ENCODE peak calls at places on chromosomes 3 and 15, in ten cellular contexts. E, S, P, V, O, T, K, A, U and R are unnamed samples.

GRCh38 chr3:144324061-144324460 is 352.4 kb downstream of the DIPK2A start:
- DNase-seq in O (no peak), P (no peak), V (no peak), A (no peak), E (peak; percentile 60), S (no peak), T (no peak), U (peak; percentile 85), K (no peak), R (no peak)

GRCh38 chr3:50365080-50365841 is 5.9 kb upstream of the TMEM115 start:
- DNase-seq in V (peak; percentile 97), P (no peak), U (no peak), T (peak; percentile 80), E (peak; percentile 90), S (peak; percentile 25), A (peak; percentile 65), O (no peak), K (peak; percentile 57), R (no peak)

GRCh38 chr3:15693340-15693739 is 91.8 kb downstream of the BTD start:
- DNase-seq in K (no peak), V (peak; percentile 8), S (no peak), E (no peak), U (no peak), T (no peak), A (no peak), O (no peak), P (no peak), R (no peak)

GRCh38 chr15:92921215-92922131 is 21.3 kb downstream of the CHD2 start:
- DNase-seq in P (no peak), U (peak; percentile 99), O (no peak), T (no peak), E (no peak), K (no peak), V (no peak), S (no peak), A (peak; percentile 83), R (no peak)

GRCh38 chr3:175260145-175260794 is 401.1 kb downstream of the NAALADL2 start:
- DNase-seq in T (no peak), S (peak; percentile 59), K (no peak), V (no peak), U (no peak), P (no peak), O (no peak), E (no peak), A (peak; percentile 90), R (no peak)

GRCh38 chr15:98160236-98160635 is 199.7 kb downstream of the ARRDC4 start:
- DNase-seq in P (peak; percentile 84), U (no peak), A (no peak), T (no peak), E (peak; percentile 6), O (no peak), V (no peak), S (no peak), K (no peak), R (no peak)

GRCh38 chr3:48404440-48405342 is 25.2 kb downstream of the PLXNB1 start:
- DNase-seq in S (no peak), O (no peak), P (no peak), T (no peak), K (no peak), U (no peak), V (peak; percentile 12), A (no peak), E (no peak), R (no peak)

GRCh38 chr3:42667523-42668402 is 14.3 kb downstream of the ZBTB47 start:
- DNase-seq in E (peak; percentile 92), U (no peak), A (no peak), K (no peak), V (no peak), S (no peak), O (no peak), P (no peak), T (peak; percentile 10), R (no peak)

GRCh38 chr3:145692751-145693150 is 468.2 kb downstream of the PLOD2 start:
- DNase-seq in S (no peak), O (no peak), V (no peak), T (no peak), E (no peak), A (no peak), K (no peak), P (no peak), U (no peak), R (no peak)

GRCh38 chr3:65338571-65338970 is 650.8 kb upstream of the ADAMTS9 start:
- DNase-seq in T (no peak), K (no peak), E (no peak), P (no peak), A (peak; percentile 13), S (peak; percentile 28), O (no peak), V (no peak), U (no peak), R (no peak)

GRCh38 chr15:59976480-59976879 is 27.6 kb upstream of the FOXB1 start:
- DNase-seq in P (peak; percentile 95), S (no peak), A (no peak), T (no peak), K (no peak), E (no peak), U (no peak), V (no peak), O (no peak), R (no peak)

GRCh38 chr15:63752075-63752684 is 81.6 kb downstream of the HERC1 start:
- DNase-seq in U (no peak), P (no peak), K (no peak), S (peak; percentile 58), V (peak; percentile 47), A (peak; percentile 80), E (peak; percentile 89), O (peak; percentile 64), T (no peak), R (peak; percentile 59)

GRCh38 chr3:58358092-58358491 is 25.4 kb downstream of the PXK start:
- DNase-seq in E (no peak), V (no peak), P (no peak), O (no peak), T (no peak), A (no peak), S (no peak), K (no peak), U (no peak), R (no peak)

GRCh38 chr15:63244399-63244798 is 33.0 kb upstream of the APH1B start:
- DNase-seq in S (no peak), K (no peak), V (no peak), P (no peak), T (no peak), U (no peak), O (no peak), E (no peak), A (peak; percentile 62), R (no peak)

GRCh38 chr3:17258823-17259436 is 374.2 kb downstream of the PLCL2 start:
- DNase-seq in E (peak; percentile 65), V (peak; percentile 63), T (no peak), K (no peak), A (peak; percentile 64), U (no peak), P (no peak), S (no peak), O (peak; percentile 28), R (peak; percentile 36)

GRCh38 chr3:38168988-38169363 is 3.6 kb downstream of the OXSR1 start:
- DNase-seq in T (no peak), K (no peak), S (no peak), E (no peak), P (no peak), O (no peak), V (no peak), A (peak; percentile 78), U (no peak), R (no peak)

GRCh38 chr3:129727707-129728106 is 121.2 kb upstream of the PLXND1 start:
- DNase-seq in K (no peak), P (no peak), V (no peak), S (peak; percentile 21), T (no peak), U (no peak), O (no peak), E (no peak), A (no peak), R (peak; percentile 21)

GRCh38 chr3:172707967-172708366 is 2.9 kb downstream of the NCEH1 start:
- DNase-seq in E (no peak), T (no peak), K (no peak), U (peak; percentile 45), A (peak; percentile 88), O (no peak), S (peak; percentile 71), P (no peak), V (no peak), R (no peak)

GRCh38 chr15:100107606-100108225 is 234.1 kb downstream of the ADAMTS17 start:
- DNase-seq in O (no peak), P (no peak), V (no peak), T (no peak), K (no peak), S (no peak), A (no peak), U (no peak), E (no peak), R (no peak)

GRCh38 chr15:77739591-77740378 is 107.1 kb upstream of the LINGO1 start:
- DNase-seq in U (no peak), A (no peak), E (peak; percentile 81), V (no peak), T (no peak), O (no peak), P (no peak), S (no peak), K (no peak), R (no peak)

GRCh38 chr3:32423956-32424558 is 32.4 kb downstream of the CMTM7 start:
- DNase-seq in A (no peak), O (no peak), V (no peak), E (no peak), T (no peak), K (no peak), P (no peak), U (no peak), S (no peak), R (no peak)

GRCh38 chr15:58758141-58758540 is 8.6 kb upstream of the ADAM10 start:
- DNase-seq in T (no peak), E (peak; percentile 24), U (no peak), A (peak; percentile 60), S (no peak), P (no peak), O (no peak), K (no peak), V (peak; percentile 46), R (no peak)

GRCh38 chr3:133662256-133662773 is 574 bp upstream of the TOPBP1 start:
- DNase-seq in A (peak; percentile 43), V (peak; percentile 52), O (no peak), T (no peak), K (no peak), E (peak; percentile 55), S (peak; percentile 3), P (no peak), U (no peak), R (peak; percentile 45)

GRCh38 chr3:9812870-9813483 is 2.9 kb downstream of the TTLL3 start:
- DNase-seq in S (no peak), P (no peak), A (no peak), T (no peak), E (no peak), K (no peak), V (no peak), O (no peak), U (no peak), R (no peak)

GRCh38 chr15:90031231-90031791 is 30.2 kb downstream of the ZNF710 start:
- DNase-seq in U (no peak), E (peak; percentile 54), P (peak; percentile 90), V (peak; percentile 84), O (no peak), A (peak; percentile 90), T (no peak), K (no peak), S (peak; percentile 56), R (no peak)

GRCh38 chr3:133599280-133599679 is 25.8 kb downstream of the CDV3 start:
- DNase-seq in V (no peak), A (no peak), U (no peak), O (no peak), E (no peak), S (no peak), T (no peak), K (no peak), P (no peak), R (no peak)

GRCh38 chr15:29278436-29279099 is 8.9 kb upstream of the NSMCE3 start:
- DNase-seq in V (no peak), T (no peak), U (no peak), K (no peak), P (no peak), E (no peak), A (peak; percentile 55), O (no peak), S (peak; percentile 86), R (peak; percentile 31)